ENCODE peak calls at places on chromosomes 3 and 15, in four cellular contexts. T is PC-3, S is esophagus muscularis mucosa, K is AG09309. X is an unnamed sample.
A peak's percentile ranks its signal among the peaks of the same experiment; 100 is the strongest.

GRCh38 chr15:71562251-71562650 is 248.1 kb upstream of the NR2E3 start:
- DNase-seq in T (no peak), S (no peak), K (no peak), X (no peak)

GRCh38 chr3:189937302-189938255 is 183.1 kb downstream of the P3H2 start:
- DNase-seq in T (peak; percentile 99), S (no peak), K (peak; percentile 100), X (peak; percentile 70)

GRCh38 chr3:142028174-142028833 is 121.0 kb downstream of the TFDP2 start:
- DNase-seq in T (peak; percentile 70), S (no peak), K (peak; percentile 49), X (peak; percentile 89)

GRCh38 chr15:67835349-67836133 is 4.3 kb downstream of the RNU6-1 start:
- DNase-seq in T (no peak), S (no peak), K (no peak), X (no peak)

GRCh38 chr3:69129531-69129930 is 7.1 kb upstream of the LMOD3 start:
- DNase-seq in T (no peak), S (no peak), K (peak; percentile 73), X (no peak)

GRCh38 chr3:111954228-111954990 is 24.4 kb upstream of the ABHD10 start:
- DNase-seq in T (no peak), S (no peak), K (peak; percentile 86), X (no peak)

GRCh38 chr3:101925564-101925963 is 76.2 kb downstream of the NFKBIZ start:
- DNase-seq in T (peak; percentile 72), S (no peak), K (no peak), X (no peak)

GRCh38 chr15:50764331-50765201 is 940 bp downstream of the SPPL2A start:
- DNase-seq in T (peak; percentile 2), S (no peak), K (no peak), X (peak; percentile 29)

GRCh38 chr3:197454014-197454413 is 101.8 kb downstream of the BDH1 start:
- DNase-seq in T (peak; percentile 48), S (no peak), K (no peak), X (peak; percentile 36)

GRCh38 chr3:12869025-12869695 is 27.8 kb upstream of the RPL32 start:
- DNase-seq in T (no peak), S (no peak), K (no peak), X (no peak)

GRCh38 chr15:34726407-34727100 is 28.2 kb downstream of the GJD2 start:
- DNase-seq in T (no peak), S (no peak), K (no peak), X (peak; percentile 6)

GRCh38 chr15:38253448-38253847 is 812 bp downstream of the SPRED1 start:
- DNase-seq in T (peak; percentile 82), S (no peak), K (peak; percentile 28), X (peak; percentile 77)

GRCh38 chr3:106844638-106845037 is 532.6 kb upstream of the CCDC54 start:
- DNase-seq in T (no peak), S (no peak), K (no peak), X (no peak)

GRCh38 chr3:106848099-106848498 is 529.1 kb upstream of the CCDC54 start:
- DNase-seq in T (no peak), S (no peak), K (no peak), X (no peak)

GRCh38 chr3:106850429-106850828 is 526.8 kb upstream of the CCDC54 start:
- DNase-seq in T (no peak), S (no peak), K (no peak), X (peak; percentile 34)
- H3K4me3 ChIP-seq in T (no peak overlapping the region), S (no peak overlapping the region), K (no peak overlapping the region), X (no peak overlapping the region)

DNA sequence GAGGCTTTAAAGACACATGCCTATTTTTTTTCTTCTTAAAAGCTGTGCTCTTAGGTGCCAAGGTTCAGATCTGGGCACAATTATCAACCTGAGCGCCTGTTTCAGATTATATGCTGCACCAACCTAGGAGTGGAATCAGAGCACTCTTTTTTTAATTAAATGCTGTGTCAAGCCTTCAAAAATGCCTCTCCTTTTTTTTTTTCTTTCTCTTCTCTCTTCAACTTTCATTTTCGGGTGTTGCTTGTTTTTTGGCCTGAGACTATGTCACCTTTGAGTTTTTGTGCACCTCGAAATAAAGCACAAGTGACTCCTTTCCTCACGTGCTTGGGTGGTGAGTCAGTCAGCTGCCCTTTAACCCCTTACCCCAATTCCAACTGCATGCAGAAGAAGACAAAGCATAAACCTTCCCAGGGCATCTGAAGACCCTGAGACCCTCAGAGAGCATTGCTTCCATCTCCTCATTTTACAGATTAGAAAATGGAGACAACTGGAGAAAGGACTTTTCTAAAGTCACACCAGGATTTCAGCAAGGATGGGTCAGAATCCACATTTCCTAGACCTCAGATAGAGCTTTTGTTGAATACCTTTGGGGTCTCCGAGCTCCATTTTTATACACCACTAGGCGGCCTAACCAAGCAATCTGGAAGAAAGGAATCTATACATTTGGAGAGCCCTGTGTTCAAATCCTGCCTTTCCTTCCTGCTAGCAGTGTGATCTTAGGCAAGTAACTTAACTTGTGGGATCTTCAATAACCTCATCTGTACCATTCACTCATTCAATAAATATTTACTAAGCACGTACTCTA is 631 bp upstream of the PRICKLE2 start:
- DNase-seq in T (no peak), S (peak; percentile 34), K (no peak), X (no peak)
- H3K4me3 ChIP-seq in T (no peak overlapping the region), S (peak overlapping the region; percentile 46), K (peak overlapping the region; percentile 43), X (peak overlapping the region; percentile 62)

GRCh38 chr15:90187257-90187868 is 13.8 kb upstream of the SEMA4B start:
- DNase-seq in T (no peak), S (no peak), K (no peak), X (no peak)
- H3K4me3 ChIP-seq in T (no peak overlapping the region), S (no peak overlapping the region), K (no peak overlapping the region), X (no peak overlapping the region)

GRCh38 chr3:98731720-98732238 is 31.4 kb upstream of the ST3GAL6 start:
- DNase-seq in T (no peak), S (no peak), K (no peak), X (no peak)
- H3K4me3 ChIP-seq in T (peak overlapping the region; percentile 96), S (peak overlapping the region; percentile 74), K (peak overlapping the region; percentile 61), X (peak overlapping the region; percentile 74)

GRCh38 chr3:17194116-17194515 is 309.4 kb downstream of the PLCL2 start:
- DNase-seq in T (no peak), S (no peak), K (no peak), X (no peak)

GRCh38 chr3:17201538-17201937 is 316.8 kb downstream of the PLCL2 start:
- DNase-seq in T (no peak), S (no peak), K (no peak), X (no peak)

GRCh38 chr3:17195192-17195611 is 310.4 kb downstream of the PLCL2 start:
- DNase-seq in T (no peak), S (no peak), K (peak; percentile 42), X (peak; percentile 53)

GRCh38 chr3:17192995-17193394 is 308.2 kb downstream of the PLCL2 start:
- DNase-seq in T (no peak), S (no peak), K (no peak), X (no peak)

DNA sequence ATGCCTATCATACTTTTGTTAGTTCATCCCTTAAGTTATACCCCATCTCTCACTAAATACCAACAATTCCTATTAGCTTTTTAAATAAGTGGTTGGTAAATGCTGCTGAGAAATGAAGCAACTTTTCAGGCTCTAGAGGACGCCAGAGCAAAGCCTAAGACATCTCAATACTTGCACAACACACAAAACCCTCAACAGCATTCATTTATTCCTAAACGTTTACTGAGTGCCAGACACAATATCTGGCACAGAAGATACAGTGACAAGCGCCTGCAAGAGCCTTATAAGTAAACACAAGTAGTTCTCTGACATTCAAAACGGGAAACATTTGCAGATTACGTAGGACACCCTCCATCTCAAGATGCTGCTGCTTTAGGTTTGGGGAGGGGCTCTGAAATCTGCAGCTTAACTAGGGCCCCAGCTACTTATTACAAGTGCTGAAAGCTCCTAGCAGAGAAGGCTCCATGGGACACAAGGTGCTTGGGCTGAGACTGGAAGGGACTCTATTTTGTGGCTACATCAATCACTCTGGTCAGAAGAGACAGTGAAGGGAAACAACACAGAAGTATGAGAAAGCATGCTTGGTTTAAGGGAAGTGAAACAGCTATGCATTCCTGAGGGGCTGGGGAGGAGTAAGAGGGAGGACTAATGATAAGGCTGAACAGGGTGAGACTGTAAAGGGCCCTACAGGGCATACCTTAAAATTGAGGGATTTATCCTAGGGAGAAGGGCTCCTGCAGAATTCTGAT is 311.3 kb downstream of the PLCL2 start:
- DNase-seq in T (peak; percentile 12), S (no peak), K (peak; percentile 16), X (peak; percentile 53)
- H3K4me3 ChIP-seq in T (no peak overlapping the region), S (no peak overlapping the region), K (no peak overlapping the region), X (no peak overlapping the region)

DNA sequence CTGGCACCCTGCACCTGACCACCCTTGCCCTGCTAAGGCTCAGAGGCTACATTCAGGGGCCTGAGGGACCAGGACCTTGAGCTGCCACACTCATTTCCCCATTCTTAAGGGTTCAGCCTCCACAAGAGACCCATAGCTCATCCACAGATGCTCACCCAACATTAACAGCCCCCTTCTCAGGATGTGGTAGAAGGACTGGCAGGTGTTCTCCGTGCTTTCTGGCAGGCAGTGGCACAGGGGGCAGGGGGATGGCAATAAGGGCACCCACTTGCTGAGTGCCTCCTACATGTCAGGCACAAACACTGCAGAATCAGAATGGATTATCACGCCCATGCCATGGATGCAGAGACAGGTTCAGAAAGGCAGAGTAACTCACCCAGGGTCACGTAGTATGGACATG is 9.5 kb downstream of the MAPKAPK3 start:
- DNase-seq in T (no peak), S (no peak), K (no peak), X (no peak)
- H3K4me3 ChIP-seq in T (no peak overlapping the region), S (no peak overlapping the region), K (no peak overlapping the region), X (no peak overlapping the region)

DNA sequence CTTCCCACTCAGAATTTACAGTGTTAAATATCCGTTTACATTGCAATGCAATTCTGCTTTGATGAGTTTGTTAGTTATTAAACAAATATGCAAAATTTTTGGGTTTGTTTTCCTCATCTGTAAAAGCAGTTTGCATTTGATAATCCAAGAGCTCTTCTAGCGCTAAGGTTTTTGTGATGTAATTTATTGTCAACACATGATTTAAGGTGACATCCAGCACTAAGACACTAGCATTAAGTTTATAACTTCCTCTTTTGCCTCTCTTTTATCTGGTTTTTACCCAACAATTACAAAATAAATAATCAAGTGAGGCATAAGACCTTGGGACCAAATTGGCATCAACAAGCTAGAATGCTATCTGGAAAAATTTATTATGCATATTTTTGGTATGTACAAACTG is 958 bp upstream of the DNAJC19 start:
- DNase-seq in T (no peak), S (no peak), K (no peak), X (no peak)
- H3K4me3 ChIP-seq in T (peak overlapping the region; percentile 81), S (peak overlapping the region; percentile 77), K (peak overlapping the region; percentile 68), X (peak overlapping the region; percentile 71)

GRCh38 chr15:96338772-96339661 is 8.5 kb downstream of the NR2F2 start:
- DNase-seq in T (peak; percentile 44), S (peak; percentile 90), K (no peak), X (peak; percentile 45)

GRCh38 chr15:96340348-96340610 is 9.8 kb downstream of the NR2F2 start:
- DNase-seq in T (peak; percentile 20), S (no peak), K (no peak), X (no peak)

GRCh38 chr15:96340611-96341464 is 10.3 kb downstream of the NR2F2 start:
- DNase-seq in T (peak; percentile 13), S (peak; percentile 89), K (no peak), X (peak; percentile 73)

GRCh38 chr15:96337991-96338771 is 7.7 kb downstream of the NR2F2 start:
- DNase-seq in T (peak; percentile 11), S (no peak), K (no peak), X (peak; percentile 31)

DNA sequence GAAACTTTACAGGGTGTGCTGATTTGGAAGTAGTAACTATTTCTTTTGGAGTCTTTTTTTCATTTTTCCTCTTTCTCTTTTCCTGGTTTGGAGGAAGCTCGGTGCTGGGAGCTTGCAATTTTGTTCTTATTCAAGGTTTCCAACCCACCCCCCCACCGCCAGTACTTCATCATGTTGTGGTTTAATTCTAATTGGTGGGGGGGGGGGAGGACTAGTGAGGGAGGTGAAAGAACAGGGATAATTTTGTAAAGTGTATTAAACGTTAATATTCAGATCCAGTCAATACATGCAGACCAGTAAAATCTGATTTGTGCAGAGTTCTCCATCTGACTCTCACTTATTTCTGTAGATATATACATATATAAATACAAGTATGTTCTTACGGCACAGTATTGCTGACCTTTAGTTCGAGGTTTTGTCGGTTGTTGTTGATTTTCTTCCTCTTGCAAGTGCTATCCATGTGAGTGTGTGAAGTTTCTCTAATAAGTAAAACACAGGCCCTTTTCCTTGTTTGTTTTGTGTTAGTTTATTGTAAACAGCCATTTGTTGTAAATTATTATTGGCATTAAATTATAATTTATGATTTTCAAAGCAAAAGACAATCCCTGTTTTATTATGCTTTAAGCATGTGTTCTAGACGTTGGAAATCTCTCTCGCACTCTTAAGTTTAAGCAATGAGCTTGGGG is 9.3 kb downstream of the NR2F2 start:
- DNase-seq in T (peak; percentile 9), S (peak; percentile 64), K (no peak), X (peak; percentile 39)
- H3K4me3 ChIP-seq in T (peak overlapping the region; percentile 89), S (peak overlapping the region; percentile 77), K (peak overlapping the region; percentile 61), X (peak overlapping the region; percentile 68)

X was measured in fibroblast of pulmonary artery.